ENCODE peak calls at places on chromosomes 1 and 21, in five cellular contexts. One of them, this sample, is unnamed. For H3K4me1, the result is how much of the 10 kb centered on the place peaks cover.

GRCh38 chr21:38139380-38140168 is 117.2 kb upstream of the KCNJ15 start:
- DNase-seq in lung: peak
- DNase-seq in aorta: no peak
- DNase-seq in effector memory CD4-positive, alpha-beta T cell: no peak
- DNase-seq in ascending aorta: no peak
- DNase-seq in this sample: no peak

GRCh38 chr1:9593492-9594465 is 5.1 kb downstream of the TMEM201 start:
- DNase-seq in lung: peak
- DNase-seq in aorta: peak
- DNase-seq in effector memory CD4-positive, alpha-beta T cell: peak
- DNase-seq in ascending aorta: no peak
- DNase-seq in this sample: peak

GRCh38 chr1:97145321-97145956 is 423.9 kb downstream of the PTBP2 start:
- DNase-seq in lung: no peak
- DNase-seq in aorta: no peak
- DNase-seq in effector memory CD4-positive, alpha-beta T cell: no peak
- DNase-seq in ascending aorta: no peak
- DNase-seq in this sample: no peak

GRCh38 chr1:44849575-44850132 is 6.6 kb upstream of the PTCH2 start:
- DNase-seq in lung: no peak
- DNase-seq in aorta: no peak
- DNase-seq in effector memory CD4-positive, alpha-beta T cell: no peak
- DNase-seq in ascending aorta: no peak
- DNase-seq in this sample: no peak

GRCh38 chr1:154414606-154415005 is 9.5 kb downstream of the IL6R start:
- DNase-seq in lung: no peak
- DNase-seq in aorta: peak
- DNase-seq in effector memory CD4-positive, alpha-beta T cell: no peak
- DNase-seq in ascending aorta: no peak
- DNase-seq in this sample: peak

GRCh38 chr1:228241259-228241658 is 33.4 kb downstream of the OBSCN start:
- DNase-seq in lung: no peak
- DNase-seq in aorta: no peak
- DNase-seq in effector memory CD4-positive, alpha-beta T cell: no peak
- DNase-seq in ascending aorta: no peak
- DNase-seq in this sample: peak

GRCh38 chr1:53826367-53826766 is 11.7 kb downstream of the NDC1 start:
- DNase-seq in lung: no peak
- DNase-seq in aorta: no peak
- DNase-seq in effector memory CD4-positive, alpha-beta T cell: no peak
- DNase-seq in ascending aorta: no peak
- DNase-seq in this sample: no peak

GRCh38 chr1:245888809-245889208 is 618.3 kb downstream of the SMYD3 start:
- DNase-seq in lung: no peak
- DNase-seq in aorta: no peak
- DNase-seq in effector memory CD4-positive, alpha-beta T cell: no peak
- DNase-seq in ascending aorta: no peak
- DNase-seq in this sample: no peak

GRCh38 chr1:172255223-172255560 is 165.3 kb upstream of the C1orf105 start:
- DNase-seq in lung: no peak
- DNase-seq in aorta: no peak
- DNase-seq in effector memory CD4-positive, alpha-beta T cell: no peak
- DNase-seq in ascending aorta: no peak
- DNase-seq in this sample: no peak

GRCh38 chr1:33239487-33239886 is 16.8 kb upstream of the ZNF362 start:
- DNase-seq in lung: no peak
- DNase-seq in aorta: peak
- DNase-seq in effector memory CD4-positive, alpha-beta T cell: no peak
- DNase-seq in ascending aorta: no peak
- DNase-seq in this sample: no peak

GRCh38 chr1:59075021-59075420 is 221.9 kb upstream of the FGGY start:
- DNase-seq in lung: no peak
- DNase-seq in aorta: no peak
- DNase-seq in effector memory CD4-positive, alpha-beta T cell: no peak
- DNase-seq in ascending aorta: no peak
- DNase-seq in this sample: no peak
- H3K4me1 ChIP-seq in lung: under half
- H3K4me1 ChIP-seq in aorta: under half
- H3K4me1 ChIP-seq in effector memory CD4-positive, alpha-beta T cell: under half
- H3K4me1 ChIP-seq in ascending aorta: under half
- H3K4me1 ChIP-seq in this sample: under half

DNA sequence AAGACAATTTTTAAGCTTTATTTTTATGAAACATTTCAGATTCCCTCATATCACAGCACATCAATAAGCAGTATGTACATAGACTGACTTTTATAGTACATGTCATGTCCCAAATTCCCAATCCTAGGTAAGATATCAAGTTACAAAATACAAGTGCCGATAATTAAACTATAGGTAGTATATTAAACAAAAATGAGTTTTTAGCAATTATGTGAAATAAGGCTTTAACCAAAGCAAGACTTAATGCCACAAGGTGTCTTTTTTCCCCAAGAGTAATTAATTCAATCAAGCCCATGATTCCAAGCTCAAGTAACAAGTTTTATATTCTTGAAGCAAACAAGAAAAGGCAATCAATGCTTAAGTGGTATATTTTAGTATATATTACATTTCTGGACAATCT is 4.9 kb downstream of the EXOC8 start:
- DNase-seq in lung: no peak
- DNase-seq in aorta: no peak
- DNase-seq in effector memory CD4-positive, alpha-beta T cell: no peak
- DNase-seq in ascending aorta: no peak
- DNase-seq in this sample: no peak
- H3K4me1 ChIP-seq in lung: under half
- H3K4me1 ChIP-seq in aorta: under half
- H3K4me1 ChIP-seq in effector memory CD4-positive, alpha-beta T cell: under half
- H3K4me1 ChIP-seq in ascending aorta: under half
- H3K4me1 ChIP-seq in this sample: under half

GRCh38 chr1:94865369-94865768 is 45.2 kb downstream of the SLC44A3 start:
- DNase-seq in lung: no peak
- DNase-seq in aorta: no peak
- DNase-seq in effector memory CD4-positive, alpha-beta T cell: no peak
- DNase-seq in ascending aorta: no peak
- DNase-seq in this sample: no peak

GRCh38 chr1:94863919-94864318 is 43.8 kb downstream of the SLC44A3 start:
- DNase-seq in lung: peak
- DNase-seq in aorta: no peak
- DNase-seq in effector memory CD4-positive, alpha-beta T cell: no peak
- DNase-seq in ascending aorta: peak
- DNase-seq in this sample: peak

GRCh38 chr1:94862718-94863117 is 42.6 kb downstream of the SLC44A3 start:
- DNase-seq in lung: no peak
- DNase-seq in aorta: no peak
- DNase-seq in effector memory CD4-positive, alpha-beta T cell: no peak
- DNase-seq in ascending aorta: no peak
- DNase-seq in this sample: no peak

GRCh38 chr1:94864821-94865220 is 44.7 kb downstream of the SLC44A3 start:
- DNase-seq in lung: no peak
- DNase-seq in aorta: no peak
- DNase-seq in effector memory CD4-positive, alpha-beta T cell: no peak
- DNase-seq in ascending aorta: no peak
- DNase-seq in this sample: no peak

GRCh38 chr1:94863297-94863911 is 43.2 kb downstream of the SLC44A3 start:
- DNase-seq in lung: no peak
- DNase-seq in aorta: no peak
- DNase-seq in effector memory CD4-positive, alpha-beta T cell: no peak
- DNase-seq in ascending aorta: no peak
- DNase-seq in this sample: peak
- H3K4me1 ChIP-seq in lung: under half
- H3K4me1 ChIP-seq in aorta: under half
- H3K4me1 ChIP-seq in effector memory CD4-positive, alpha-beta T cell: under half
- H3K4me1 ChIP-seq in ascending aorta: under half
- H3K4me1 ChIP-seq in this sample: under half

GRCh38 chr1:61123321-61123720 is 41.0 kb downstream of the NFIA start:
- DNase-seq in lung: no peak
- DNase-seq in aorta: no peak
- DNase-seq in effector memory CD4-positive, alpha-beta T cell: no peak
- DNase-seq in ascending aorta: no peak
- DNase-seq in this sample: no peak

GRCh38 chr1:61120998-61121397 is 38.6 kb downstream of the NFIA start:
- DNase-seq in lung: no peak
- DNase-seq in aorta: no peak
- DNase-seq in effector memory CD4-positive, alpha-beta T cell: no peak
- DNase-seq in ascending aorta: no peak
- DNase-seq in this sample: no peak

GRCh38 chr1:61120307-61120840 is 38.0 kb downstream of the NFIA start:
- DNase-seq in lung: no peak
- DNase-seq in aorta: no peak
- DNase-seq in effector memory CD4-positive, alpha-beta T cell: no peak
- DNase-seq in ascending aorta: no peak
- DNase-seq in this sample: no peak

GRCh38 chr1:61122389-61122788 is 40.0 kb downstream of the NFIA start:
- DNase-seq in lung: no peak
- DNase-seq in aorta: no peak
- DNase-seq in effector memory CD4-positive, alpha-beta T cell: no peak
- DNase-seq in ascending aorta: no peak
- DNase-seq in this sample: no peak

GRCh38 chr1:61121631-61122030 is 39.3 kb downstream of the NFIA start:
- DNase-seq in lung: no peak
- DNase-seq in aorta: no peak
- DNase-seq in effector memory CD4-positive, alpha-beta T cell: no peak
- DNase-seq in ascending aorta: no peak
- DNase-seq in this sample: no peak
- H3K4me1 ChIP-seq in lung: under half
- H3K4me1 ChIP-seq in aorta: under half
- H3K4me1 ChIP-seq in effector memory CD4-positive, alpha-beta T cell: under half
- H3K4me1 ChIP-seq in ascending aorta: under half
- H3K4me1 ChIP-seq in this sample: half or more

DNA sequence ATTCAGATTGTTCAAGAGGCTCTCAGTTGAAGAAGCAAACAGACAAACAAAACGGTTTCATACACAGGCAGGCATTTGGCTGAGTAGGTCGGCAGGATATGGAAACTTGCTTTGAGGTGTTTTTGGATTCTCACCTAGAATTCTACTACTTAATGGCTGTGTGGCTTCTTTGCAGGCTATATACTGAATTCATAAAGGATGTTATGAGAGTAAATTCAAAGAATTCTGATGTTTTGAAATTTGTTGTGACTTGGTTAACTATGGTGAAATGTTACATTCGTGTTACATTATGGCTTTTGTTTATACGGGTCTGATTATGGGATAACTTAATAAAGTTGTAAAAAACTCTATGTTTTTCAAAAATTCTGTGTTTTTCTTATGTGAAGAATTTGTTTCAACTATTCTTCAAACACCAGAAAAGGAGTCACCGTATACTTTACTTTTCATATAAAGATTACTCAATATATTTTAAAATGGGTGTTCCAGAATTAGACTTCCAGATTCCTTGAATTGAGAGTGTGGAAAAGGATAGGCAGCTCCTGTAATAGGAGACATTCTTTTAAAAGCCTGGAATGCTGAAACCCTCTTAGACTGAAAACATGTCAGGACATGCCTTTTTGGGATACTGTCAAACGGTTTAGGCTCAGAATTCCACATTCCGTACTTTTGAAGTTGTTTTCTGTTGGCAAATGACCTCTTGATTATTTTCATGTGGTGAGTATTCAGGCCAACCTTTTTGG is 8.2 kb upstream of the IRF2BP2 start:
- DNase-seq in lung: no peak
- DNase-seq in aorta: no peak
- DNase-seq in effector memory CD4-positive, alpha-beta T cell: no peak
- DNase-seq in ascending aorta: no peak
- DNase-seq in this sample: no peak
- H3K4me1 ChIP-seq in lung: under half
- H3K4me1 ChIP-seq in aorta: under half
- H3K4me1 ChIP-seq in effector memory CD4-positive, alpha-beta T cell: under half
- H3K4me1 ChIP-seq in ascending aorta: under half
- H3K4me1 ChIP-seq in this sample: under half

GRCh38 chr1:208243522-208243850 is 698 bp downstream of the PLXNA2 start:
- DNase-seq in lung: no peak
- DNase-seq in aorta: no peak
- DNase-seq in effector memory CD4-positive, alpha-beta T cell: no peak
- DNase-seq in ascending aorta: no peak
- DNase-seq in this sample: peak
- H3K4me1 ChIP-seq in lung: under half
- H3K4me1 ChIP-seq in aorta: under half
- H3K4me1 ChIP-seq in effector memory CD4-positive, alpha-beta T cell: under half
- H3K4me1 ChIP-seq in ascending aorta: under half
- H3K4me1 ChIP-seq in this sample: under half

This sample was measured in adrenal gland.